ENCODE peak calls at places on chromosomes 7 and 10, in four cellular contexts. G is HCT116; U is CD8-positive, alpha-beta T cell; R is neural progenitor cell. B is an unnamed sample.

GRCh38 chr10:47406870-47407648 is 23.0 kb upstream of the ZNF488 start:
- DNase-seq in G (peak; percentile 96), R (no peak), U (no peak), B (no peak)

GRCh38 chr7:92944633-92945032 is 108.3 kb upstream of the CDK6 start:
- DNase-seq in U (no peak), G (no peak), R (no peak), B (no peak)

GRCh38 chr7:100467638-100468373 is 3.7 kb upstream of the SPACDR start:
- DNase-seq in R (no peak), G (no peak), U (no peak), B (no peak)

GRCh38 chr10:106577266-106577665 is 587.2 kb downstream of the SORCS1 start:
- DNase-seq in G (no peak), U (no peak), R (peak; percentile 4), B (no peak)

GRCh38 chr7:27097686-27098492 is 2.1 kb upstream of the HOXA1 start:
- DNase-seq in R (peak; percentile 42), G (no peak), U (no peak), B (no peak)

GRCh38 chr7:30584970-30585369 is 9.7 kb upstream of the GARS1 start:
- DNase-seq in R (no peak), G (no peak), U (no peak), B (no peak)

GRCh38 chr7:133207687-133208086 is 45.2 kb upstream of the EXOC4 start:
- DNase-seq in G (peak; percentile 12), R (peak; percentile 69), U (no peak), B (no peak)

GRCh38 chr10:102812213-102812876 is 24.9 kb downstream of the CYP17A1 start:
- DNase-seq in R (no peak), U (no peak), G (no peak), B (no peak)

GRCh38 chr7:106757846-106758245 is 96.9 kb upstream of the CCDC71L start:
- DNase-seq in R (no peak), G (no peak), U (no peak), B (no peak)

GRCh38 chr10:79162861-79163662 is 94.3 kb downstream of the ZMIZ1 start:
- DNase-seq in R (no peak), U (no peak), G (no peak), B (no peak)

GRCh38 chr10:59830601-59831259 is 75.6 kb downstream of the CCDC6 start:
- DNase-seq in G (peak; percentile 34), U (no peak), R (peak; percentile 86), B (no peak)

DNA sequence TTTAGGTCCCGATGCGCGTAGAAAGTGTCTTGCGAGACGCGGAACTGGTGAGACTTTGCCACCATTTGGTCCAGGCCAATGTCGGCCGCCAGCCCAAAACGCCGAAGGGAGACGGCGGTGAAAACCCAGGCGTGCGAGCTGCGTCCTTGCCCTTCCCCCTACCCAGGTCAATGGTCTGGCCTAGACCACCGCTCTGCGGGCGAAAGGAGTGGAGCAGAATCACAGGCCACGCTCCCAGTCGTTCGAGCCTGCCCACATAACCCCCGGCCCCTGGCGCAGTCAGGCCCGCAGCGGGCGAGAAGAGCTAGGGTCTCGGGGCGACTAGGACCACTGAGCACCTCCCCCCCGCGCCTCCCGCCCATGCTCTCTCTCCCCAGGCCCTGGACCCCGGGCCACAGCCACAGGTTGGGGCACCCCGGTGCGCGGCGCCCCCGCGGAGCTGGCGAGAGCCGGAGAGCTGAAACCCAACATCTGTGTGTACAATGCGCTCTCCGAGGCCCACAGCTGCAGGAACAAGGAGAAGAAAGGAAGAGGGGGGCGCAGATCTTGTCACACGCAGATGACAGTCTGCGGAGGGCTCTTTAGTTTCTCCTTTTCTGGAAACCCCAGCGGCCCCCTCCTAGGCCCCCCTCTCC is 354.8 kb downstream of the DNAJB6 start:
- DNase-seq in G (no peak), R (peak; percentile 52), U (no peak), B (peak; percentile 31)
- H3K27me3 ChIP-seq in G (no peaks in the 10 kb centered on the region), R (peaks cover 88% of the 10 kb centered on the region), U (peaks cover 32% of the 10 kb centered on the region), B (peaks cover 71% of the 10 kb centered on the region)

DNA sequence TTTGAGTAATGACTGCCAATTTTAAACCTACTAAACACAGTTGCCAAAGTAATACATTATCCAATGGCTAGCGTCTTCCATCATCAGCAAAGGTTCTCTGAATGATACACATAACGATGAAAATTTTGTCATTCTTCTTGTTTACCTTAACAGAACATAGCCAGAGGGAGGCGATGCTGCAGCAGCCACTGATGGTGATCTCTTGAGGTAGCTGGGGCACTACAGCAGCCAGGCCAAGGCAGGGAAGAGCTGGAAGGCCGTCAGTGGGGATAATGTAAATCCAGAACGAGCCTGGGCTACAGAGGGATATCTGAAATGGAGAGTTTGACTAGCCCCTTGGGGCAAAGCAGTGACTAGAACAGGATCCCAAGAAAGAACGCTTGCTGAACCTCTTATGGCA is 38.8 kb downstream of the PRPS1L1 start:
- DNase-seq in R (no peak), U (no peak), G (no peak), B (no peak)
- TF ChIP-seq CTCF in R (no peak), U (no peak), G (no peak), B (no peak)

DNA sequence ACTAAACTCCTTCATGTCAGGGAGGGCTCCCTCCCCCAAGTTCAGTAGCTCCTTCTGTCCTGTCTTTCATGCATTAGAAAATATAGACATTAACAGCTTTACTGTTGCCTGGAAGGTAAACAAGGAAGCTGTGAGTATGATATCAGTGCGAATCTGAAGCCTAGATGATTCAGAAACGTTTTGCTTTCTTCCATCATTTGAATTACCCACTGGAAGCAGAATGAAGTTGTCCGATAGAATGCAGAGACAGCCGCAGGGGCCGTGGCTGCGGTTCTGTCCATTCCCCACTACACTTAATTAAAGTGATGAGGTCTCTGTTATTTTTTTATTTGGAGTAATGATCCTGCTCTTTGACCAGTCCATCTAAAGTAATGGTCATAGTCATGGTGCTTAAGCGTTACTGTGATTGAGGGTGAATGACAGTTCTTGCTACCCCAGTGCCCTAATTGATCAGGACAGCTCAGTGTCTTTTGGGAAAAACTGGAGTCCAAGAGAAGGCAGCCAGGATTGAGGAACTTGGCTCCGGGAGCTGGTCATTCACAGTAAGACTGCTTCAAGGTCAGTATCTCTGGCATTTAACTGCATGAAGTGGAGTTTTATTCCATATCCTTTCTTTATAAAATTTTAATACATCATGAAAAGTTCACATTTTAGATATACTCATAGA is 69.9 kb downstream of the PTPRE start:
- DNase-seq in R (no peak), U (no peak), G (no peak), B (no peak)
- H3K27ac ChIP-seq in R (no peak overlapping the region), U (no peak overlapping the region), G (no peak overlapping the region), B (no peak overlapping the region)

GRCh38 chr10:21495686-21496284 is 29.7 kb downstream of the SKIDA1 start:
- DNase-seq in U (peak; percentile 85), G (peak; percentile 67), R (peak; percentile 95), B (peak; percentile 84)
- H3K27me3 ChIP-seq in U (peaks cover 58% of the 10 kb centered on the region), G (peaks cover 3% of the 10 kb centered on the region), R (peaks cover 9% of the 10 kb centered on the region), B (peaks cover 64% of the 10 kb centered on the region)

GRCh38 chr7:111855161-111855841 is 293.0 kb upstream of the IMMP2L start:
- DNase-seq in R (peak; percentile 59), U (no peak), G (peak; percentile 38), B (no peak)
- TF ChIP-seq CTCF in R (peak; percentile 51), U (no peak), G (peak; percentile 46), B (no peak)

B was measured in CD4-positive, alpha-beta T cell.